ENCODE peak calls at places on chromosomes 3 and 15, in seven cellular contexts. O is vagina, R is OCI-LY7, M is GM23338, Q is Panc1, L is brain microvascular endothelial cell, H is esophagus squamous epithelium. B is an unnamed sample.

GRCh38 chr3:186021673-186022362 is 84.0 kb upstream of the TRA2B start:
- DNase-seq in H (no peak), R (no peak), O (no peak), Q (peak), L (peak), M (no peak), B (no peak)

GRCh38 chr3:25962255-25962654 is 172.4 kb downstream of the OXSM start:
- DNase-seq in M (peak), L (no peak), R (peak), Q (no peak), H (no peak), O (no peak), B (no peak)

GRCh38 chr15:90647326-90647725 is 69.8 kb upstream of the BLM start:
- DNase-seq in Q (no peak), L (no peak), H (no peak), O (no peak), R (no peak), M (no peak), B (peak)

GRCh38 chr3:117238805-117239204 is 529.2 kb downstream of the TUSC7 start:
- DNase-seq in M (peak), L (no peak), O (no peak), H (no peak), Q (no peak), R (no peak), B (no peak)

GRCh38 chr15:69760263-69760855 is 307.7 kb downstream of the RPLP1 start:
- DNase-seq in M (no peak), O (peak), R (no peak), Q (no peak), H (no peak), L (peak), B (no peak)

GRCh38 chr15:37765809-37766208 is 168.6 kb upstream of the TMCO5A start:
- DNase-seq in R (peak), O (no peak), L (peak), Q (no peak), H (no peak), M (peak), B (peak)

GRCh38 chr15:33067456-33067855 is 127.1 kb downstream of the FMN1 start:
- DNase-seq in Q (no peak), O (no peak), H (no peak), L (peak), R (no peak), M (peak), B (no peak)

GRCh38 chr3:105730973-105731372 is 137.8 kb downstream of the CBLB start:
- DNase-seq in H (no peak), R (no peak), L (no peak), M (no peak), Q (no peak), O (no peak), B (no peak)

GRCh38 chr3:5324780-5325179 is 137.3 kb downstream of the EDEM1 start:
- DNase-seq in M (no peak), L (no peak), O (no peak), H (no peak), Q (no peak), R (no peak), B (no peak)

GRCh38 chr15:75720787-75721461 is 8.3 kb upstream of the CSPG4 start:
- DNase-seq in H (no peak), O (no peak), R (peak), M (peak), L (no peak), Q (no peak), B (peak)

GRCh38 chr15:95025924-95026728 is 794.8 kb downstream of the MCTP2 start:
- DNase-seq in L (peak), H (no peak), O (no peak), R (peak), Q (no peak), M (peak), B (peak)

GRCh38 chr3:50297896-50298725 is 1.1 kb downstream of the HYAL3 start:
- DNase-seq in O (no peak), Q (no peak), L (no peak), H (no peak), M (peak), R (no peak), B (no peak)

GRCh38 chr3:18086078-18086477 is 339.1 kb downstream of the SATB1 start:
- DNase-seq in R (no peak), Q (no peak), O (no peak), H (no peak), L (no peak), M (no peak), B (peak)

GRCh38 chr3:112092439-112093179 is 6.4 kb downstream of the C3orf52 start:
- DNase-seq in R (peak), M (peak), L (peak), H (no peak), Q (no peak), O (no peak), B (no peak)

GRCh38 chr3:1118074-1118473 is 25.2 kb downstream of the CNTN6 start:
- DNase-seq in M (no peak), R (no peak), O (no peak), Q (no peak), L (peak), H (no peak), B (no peak)

GRCh38 chr3:120642368-120642948 is 39.6 kb downstream of the HGD start:
- DNase-seq in M (no peak), R (no peak), O (no peak), H (no peak), L (peak), Q (no peak), B (peak)

GRCh38 chr15:90871716-90872480 is 3.5 kb downstream of the FURIN start:
- DNase-seq in M (peak), H (no peak), Q (no peak), O (no peak), R (no peak), L (no peak), B (no peak)

GRCh38 chr3:7568526-7569184 is 707.7 kb downstream of the GRM7 start:
- DNase-seq in H (no peak), R (no peak), L (no peak), M (no peak), Q (no peak), O (no peak), B (no peak)

GRCh38 chr3:7576506-7576905 is 715.6 kb downstream of the GRM7 start:
- DNase-seq in Q (no peak), H (no peak), M (no peak), O (no peak), L (no peak), R (no peak), B (no peak)

GRCh38 chr3:7574435-7574834 is 713.5 kb downstream of the GRM7 start:
- DNase-seq in M (no peak), O (no peak), R (no peak), Q (no peak), H (no peak), L (no peak), B (no peak)

GRCh38 chr3:7577513-7577912 is 716.6 kb downstream of the GRM7 start:
- DNase-seq in M (no peak), R (no peak), H (no peak), Q (no peak), O (no peak), L (no peak), B (no peak)

DNA sequence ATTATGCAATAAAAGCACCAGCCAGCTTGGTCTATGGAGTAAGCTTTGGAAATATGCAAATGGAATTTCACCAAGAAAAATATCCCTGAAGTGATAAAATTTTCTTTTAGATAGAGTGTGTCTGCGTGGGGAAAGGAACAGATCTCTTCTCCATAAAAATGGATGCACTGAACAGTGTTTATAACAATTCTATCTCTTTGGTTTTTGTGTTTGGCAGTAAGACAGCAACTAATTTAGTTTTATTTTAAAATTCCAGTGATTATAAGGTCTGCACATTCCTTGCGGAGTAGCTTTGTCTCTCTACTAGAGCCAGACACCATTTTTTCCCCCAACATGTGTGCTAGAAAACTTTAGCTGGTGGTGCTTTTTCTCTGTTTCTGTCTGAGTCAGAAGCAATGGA is 712.4 kb downstream of the GRM7 start:
- DNase-seq in H (no peak), L (no peak), O (no peak), M (no peak), R (no peak), Q (no peak), B (no peak)
- H3K4me3 ChIP-seq in H (no peak), L (no peak), O (no peak), M (no peak), R (no peak), Q (no peak), B (no peak)

GRCh38 chr3:42052132-42052866 is 38.9 kb upstream of the TRAK1 start:
- DNase-seq in M (no peak), O (peak), R (no peak), Q (no peak), H (no peak), L (peak), B (no peak)
- H3K4me3 ChIP-seq in M (no peak), O (no peak), R (no peak), Q (no peak), H (no peak), L (no peak), B (no peak)

GRCh38 chr3:10500717-10501663 is 4.4 kb downstream of the ATP2B2 start:
- DNase-seq in O (no peak), R (no peak), L (no peak), M (no peak), Q (no peak), H (no peak), B (no peak)
- H3K4me3 ChIP-seq in O (no peak), R (no peak), L (no peak), M (no peak), Q (no peak), H (no peak), B (no peak)

GRCh38 chr3:36764704-36765038 is 318 bp upstream of the DCLK3 start:
- DNase-seq in M (no peak), R (no peak), Q (no peak), O (no peak), H (no peak), L (no peak), B (no peak)

GRCh38 chr3:36763850-36764703 is at the start of gene DCLK3:
- DNase-seq in M (peak), H (no peak), Q (no peak), R (no peak), L (no peak), O (no peak), B (peak)

GRCh38 chr3:36765104-36765503 is 751 bp upstream of the DCLK3 start:
- DNase-seq in M (no peak), R (no peak), L (no peak), O (no peak), Q (no peak), H (no peak), B (no peak)

GRCh38 chr3:36763111-36763849 is 1.1 kb downstream of the DCLK3 start:
- DNase-seq in Q (no peak), R (no peak), H (no peak), O (no peak), M (peak), L (no peak), B (no peak)
- H3K4me3 ChIP-seq in Q (no peak), R (no peak), H (peak), O (no peak), M (peak), L (no peak), B (peak)

DNA sequence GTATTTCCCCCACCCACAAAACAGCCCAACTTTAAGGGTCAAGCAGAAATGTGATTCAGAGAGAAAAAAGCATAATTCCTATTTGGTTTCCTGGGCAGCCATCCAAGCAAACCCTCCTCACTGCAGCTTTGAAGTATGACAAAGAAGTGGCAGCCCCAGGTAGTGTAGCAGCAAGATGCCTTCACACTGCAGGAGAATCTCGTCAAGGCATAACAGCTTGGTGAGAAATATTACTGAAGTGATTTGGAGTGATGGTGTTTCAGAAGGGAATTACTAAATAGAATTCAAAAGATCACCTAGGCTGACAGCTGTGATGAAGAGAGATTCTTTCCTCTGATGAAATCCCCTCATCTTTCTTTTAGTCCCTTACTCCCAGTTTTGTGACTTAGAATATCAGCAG is 173.9 kb downstream of the PYDC2 start:
- DNase-seq in Q (no peak), H (no peak), L (no peak), R (no peak), O (no peak), M (peak), B (no peak)
- H3K4me3 ChIP-seq in Q (no peak), H (no peak), L (no peak), R (no peak), O (no peak), M (no peak), B (no peak)

GRCh38 chr15:63599401-63600000 is 2.3 kb downstream of the FBXL22 start:
- DNase-seq in L (no peak), Q (no peak), M (peak), R (peak), O (no peak), H (peak), B (no peak)
- H3K4me3 ChIP-seq in L (peak), Q (peak), M (peak), R (no peak), O (peak), H (peak), B (peak)

DNA sequence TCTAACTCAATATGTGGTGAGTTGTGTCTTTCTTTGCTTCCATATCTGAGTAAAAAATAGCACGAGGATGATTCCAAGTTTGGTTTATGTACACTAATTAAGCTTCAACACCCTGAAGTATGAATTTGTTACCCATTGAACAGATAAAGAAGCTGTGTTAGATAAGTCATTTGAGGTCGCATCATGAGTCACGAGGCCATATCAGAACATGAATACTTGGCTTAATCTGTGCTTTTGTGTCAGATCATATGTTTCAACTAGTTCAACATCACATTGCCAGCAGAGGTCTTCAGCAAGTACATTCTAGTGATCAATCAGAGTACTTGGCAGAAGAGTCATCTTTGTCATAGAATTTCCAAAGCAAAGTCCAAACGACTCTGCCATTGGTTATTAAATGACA is 26.3 kb upstream of the MITF start:
- DNase-seq in L (no peak), O (no peak), R (no peak), H (no peak), Q (no peak), M (no peak), B (no peak)
- H3K4me3 ChIP-seq in L (no peak), O (no peak), R (no peak), H (no peak), Q (no peak), M (no peak), B (no peak)